ENCODE peak calls at places on chromosomes 11 and 22, in ten cellular contexts. X, V, B, E, S, W, R, L, Q and K are unnamed samples.
A peak's percentile ranks its signal among the peaks of the same experiment; 100 is the strongest.

GRCh38 chr22:22462813-22463567 is 45.6 kb downstream of the ZNF280B start:
- DNase-seq in X (no peak), V (no peak), B (no peak), E (no peak), S (no peak), W (no peak), R (no peak), L (no peak), Q (peak; percentile 50), K (no peak)

GRCh38 chr11:64763804-64764611 is 4.2 kb upstream of the PYGM start:
- DNase-seq in X (peak; percentile 53), V (no peak), B (no peak), E (no peak), S (no peak), W (no peak), R (no peak), L (peak; percentile 51), Q (no peak), K (no peak)

GRCh38 chr11:65059959-65060824 is 1.8 kb upstream of the NAALADL1 start:
- DNase-seq in X (no peak), V (no peak), B (no peak), E (no peak), S (no peak), W (no peak), R (no peak), L (no peak), Q (peak; percentile 29), K (no peak)

GRCh38 chr11:61529537-61530225 is 21.1 kb downstream of the LRRC10B start:
- DNase-seq in X (no peak), V (no peak), B (no peak), E (no peak), S (peak; percentile 86), W (peak; percentile 76), R (no peak), L (peak; percentile 88), Q (no peak), K (peak; percentile 66)

GRCh38 chr22:17268501-17269223 is 49.4 kb upstream of the ADA2 start:
- DNase-seq in X (no peak), V (no peak), B (no peak), E (no peak), S (no peak), W (no peak), R (no peak), L (peak; percentile 45), Q (peak; percentile 24), K (no peak)

GRCh38 chr11:47967577-47968230 is 12.7 kb upstream of the PTPRJ start:
- DNase-seq in X (no peak), V (peak; percentile 1), B (no peak), E (no peak), S (no peak), W (no peak), R (no peak), L (no peak), Q (no peak), K (no peak)

GRCh38 chr11:61507962-61508824 is at the start of gene LRRC10B:
- DNase-seq in X (peak; percentile 80), V (peak; percentile 71), B (no peak), E (no peak), S (no peak), W (no peak), R (peak; percentile 52), L (no peak), Q (no peak), K (no peak)

GRCh38 chr11:17985517-17985916 is 27.3 kb downstream of the SERGEF start:
- DNase-seq in X (peak; percentile 11), V (no peak), B (no peak), E (peak; percentile 12), S (no peak), W (no peak), R (peak; percentile 51), L (no peak), Q (no peak), K (no peak)

GRCh38 chr22:50260801-50261614 is 475 bp downstream of the MAPK12 start:
- DNase-seq in X (peak; percentile 75), V (peak; percentile 68), B (no peak), E (no peak), S (peak; percentile 76), W (peak; percentile 70), R (no peak), L (no peak), Q (peak; percentile 68), K (no peak)

GRCh38 chr11:126615819-126616218 is 260.3 kb downstream of the ST3GAL4 start:
- DNase-seq in X (no peak), V (no peak), B (no peak), E (no peak), S (no peak), W (no peak), R (no peak), L (no peak), Q (no peak), K (no peak)

GRCh38 chr11:14969922-14970323 is 2.2 kb downstream of the CALCA start:
- DNase-seq in X (peak; percentile 68), V (no peak), B (no peak), E (no peak), S (no peak), W (peak; percentile 24), R (peak; percentile 15), L (no peak), Q (peak; percentile 21), K (no peak)

GRCh38 chr22:48943567-48944432 is 883.9 kb downstream of the BRD1 start:
- DNase-seq in X (peak; percentile 24), V (no peak), B (peak; percentile 3), E (no peak), S (no peak), W (no peak), R (no peak), L (no peak), Q (peak; percentile 36), K (peak; percentile 36)

GRCh38 chr22:46046299-46046685 is 69.3 kb upstream of the WNT7B start:
- DNase-seq in X (no peak), V (peak; percentile 38), B (no peak), E (peak; percentile 31), S (peak; percentile 42), W (no peak), R (no peak), L (peak; percentile 43), Q (no peak), K (no peak)

GRCh38 chr22:50015451-50016307 is 3.1 kb upstream of the IL17REL start:
- DNase-seq in X (no peak), V (peak; percentile 43), B (no peak), E (no peak), S (peak; percentile 25), W (no peak), R (no peak), L (peak; percentile 75), Q (no peak), K (no peak)

GRCh38 chr11:103591554-103591953 is 444.9 kb upstream of the DDI1 start:
- DNase-seq in X (no peak), V (no peak), B (no peak), E (no peak), S (no peak), W (no peak), R (no peak), L (no peak), Q (no peak), K (no peak)
- TF ChIP-seq CTCF in X (no peak), V (no peak), B (no peak), E (no peak), S (no peak), W (no peak), R (no peak), L (no peak), Q (no peak), K (no peak)

GRCh38 chr11:9207229-9207628 is 57.9 kb downstream of the DENND5A start:
- DNase-seq in X (no peak), V (no peak), B (no peak), E (no peak), S (no peak), W (no peak), R (no peak), L (no peak), Q (no peak), K (no peak)
- H3K4me1 ChIP-seq in X (peaks cover 43% of the 10 kb centered on the region), V (peaks cover 18% of the 10 kb centered on the region), B (no peaks in the 10 kb centered on the region), E (no peaks in the 10 kb centered on the region), S (peaks cover 6% of the 10 kb centered on the region), W (no peaks in the 10 kb centered on the region), R (peaks cover 13% of the 10 kb centered on the region), L (no peaks in the 10 kb centered on the region), Q (peaks cover 14% of the 10 kb centered on the region), K (peaks cover 31% of the 10 kb centered on the region)

GRCh38 chr22:37345863-37346514 is 63.7 kb downstream of the CYTH4 start:
- DNase-seq in X (no peak), V (no peak), B (no peak), E (no peak), S (peak; percentile 87), W (no peak), R (no peak), L (no peak), Q (no peak), K (no peak)
- TF ChIP-seq CTCF in X (no peak), V (no peak), B (no peak), E (no peak), S (no peak), W (no peak), R (no peak), L (no peak), Q (no peak), K (no peak)

GRCh38 chr11:122103366-122103765 is 12.6 kb downstream of the BLID start:
- DNase-seq in X (no peak), V (no peak), B (no peak), E (no peak), S (no peak), W (no peak), R (no peak), L (no peak), Q (no peak), K (no peak)

GRCh38 chr11:122107045-122107444 is 9.0 kb downstream of the BLID start:
- DNase-seq in X (no peak), V (no peak), B (no peak), E (no peak), S (no peak), W (no peak), R (no peak), L (no peak), Q (no peak), K (no peak)

GRCh38 chr11:122107566-122107965 is 8.4 kb downstream of the BLID start:
- DNase-seq in X (peak; percentile 69), V (no peak), B (no peak), E (no peak), S (no peak), W (peak; percentile 29), R (no peak), L (no peak), Q (no peak), K (no peak)

GRCh38 chr11:122104381-122104780 is 11.6 kb downstream of the BLID start:
- DNase-seq in X (no peak), V (no peak), B (no peak), E (no peak), S (no peak), W (no peak), R (no peak), L (no peak), Q (no peak), K (no peak)

DNA sequence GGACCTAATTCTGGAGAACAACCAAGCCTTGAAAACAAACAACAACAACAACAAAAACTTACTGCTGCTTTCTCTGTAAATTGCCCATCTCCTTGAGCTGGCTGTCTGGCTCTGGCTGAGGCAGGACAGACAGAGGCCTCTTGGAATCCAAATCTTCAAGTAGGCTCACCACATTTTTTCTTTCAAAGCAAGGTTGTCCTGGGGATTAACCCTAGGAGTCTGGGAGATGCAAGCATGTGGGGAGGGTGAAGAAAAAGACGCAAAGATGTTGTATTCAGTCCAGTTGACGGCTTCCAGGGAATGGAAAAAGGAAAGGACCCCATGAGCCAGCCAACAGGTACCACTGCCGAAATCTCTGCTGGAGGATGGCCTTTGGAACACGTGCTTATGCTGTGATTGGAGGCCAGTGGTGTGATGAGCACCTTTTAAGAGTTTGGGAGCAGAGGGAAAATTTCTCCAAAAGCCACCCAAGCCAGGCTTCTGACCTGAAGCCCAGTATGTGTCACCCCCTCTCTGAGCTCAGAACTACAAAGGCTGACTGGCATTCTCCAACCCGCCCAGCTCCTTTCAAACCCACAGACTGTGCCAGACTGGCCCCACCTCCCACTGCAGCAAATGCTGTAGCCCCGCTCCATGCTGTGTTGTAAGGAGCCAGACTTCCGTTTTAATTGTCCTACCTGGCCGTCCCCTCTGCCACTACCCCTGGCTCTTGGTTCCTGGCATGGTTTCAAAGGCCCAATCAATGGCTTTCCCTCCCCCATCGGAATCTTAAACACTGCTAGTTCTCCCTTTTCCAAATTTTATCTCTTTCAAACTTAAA is 10.8 kb downstream of the BLID start:
- DNase-seq in X (no peak), V (no peak), B (no peak), E (no peak), S (no peak), W (peak; percentile 24), R (peak; percentile 32), L (no peak), Q (no peak), K (no peak)
- H3K4me1 ChIP-seq in X (peaks cover 50% of the 10 kb centered on the region), V (peaks cover 13% of the 10 kb centered on the region), B (no peaks in the 10 kb centered on the region), E (no peaks in the 10 kb centered on the region), S (no peaks in the 10 kb centered on the region), W (no peaks in the 10 kb centered on the region), R (peaks cover 90% of the 10 kb centered on the region), L (no peaks in the 10 kb centered on the region), Q (no peaks in the 10 kb centered on the region), K (peaks cover 30% of the 10 kb centered on the region)